ENCODE peak calls at places on chromosome 15, in eight cellular contexts. M is GM12864, E is left ventricle myocardium inferior, A is COR-L47, P is RWPE1, G is small intestine, X is frontal cortex, N is caudate nucleus. L is an unnamed sample.

GRCh38 chr15:88878720-88879184 is 16.6 kb downstream of the HAPLN3 start:
- DNase-seq in M (no peak), E (no peak), A (peak), P (peak), G (peak), X (no peak), N (no peak), L (peak)

GRCh38 chr15:78103406-78104118 is 11.2 kb downstream of the SH2D7 start:
- DNase-seq in M (peak), E (peak), A (no peak), P (no peak), G (peak), X (no peak), N (no peak), L (no peak)

GRCh38 chr15:33639968-33640367 is 328.3 kb upstream of the CHRM5 start:
- DNase-seq in M (no peak), E (no peak), A (peak), P (no peak), G (no peak), X (no peak), N (no peak), L (no peak)

GRCh38 chr15:57218826-57219576 is 157.3 kb upstream of the CGNL1 start:
- DNase-seq in M (no peak), E (no peak), A (peak), P (no peak), G (no peak), X (no peak), N (no peak), L (peak)

GRCh38 chr15:58014040-58014439 is 51.5 kb downstream of the ALDH1A2 start:
- DNase-seq in M (no peak), E (no peak), A (no peak), P (no peak), G (no peak), X (no peak), N (no peak), L (no peak)

GRCh38 chr15:66941231-66941711 is 124.1 kb upstream of the SMAD3 start:
- DNase-seq in M (no peak), E (no peak), A (no peak), P (no peak), G (no peak), X (no peak), N (no peak), L (no peak)

GRCh38 chr15:57146394-57147140 is 228.1 kb downstream of the TCF12 start:
- DNase-seq in M (peak), E (no peak), A (peak), P (peak), G (peak), X (no peak), N (no peak), L (peak)

GRCh38 chr15:63986185-63986680 is 60.1 kb downstream of the DAPK2 start:
- DNase-seq in M (no peak), E (no peak), A (no peak), P (no peak), G (no peak), X (no peak), N (no peak), L (no peak)

GRCh38 chr15:29090617-29091466 is 178.8 kb downstream of the NSMCE3 start:
- DNase-seq in M (no peak), E (no peak), A (peak), P (peak), G (no peak), X (no peak), N (peak), L (no peak)

GRCh38 chr15:77830041-77830440 is 197.3 kb upstream of the LINGO1 start:
- DNase-seq in M (no peak), E (no peak), A (no peak), P (no peak), G (no peak), X (no peak), N (no peak), L (peak)

GRCh38 chr15:49918106-49918505 is 200.9 kb downstream of the ATP8B4 start:
- DNase-seq in M (no peak), E (no peak), A (peak), P (no peak), G (peak), X (no peak), N (no peak), L (no peak)

GRCh38 chr15:73200339-73200738 is 148.1 kb downstream of the NEO1 start:
- DNase-seq in M (no peak), E (no peak), A (no peak), P (no peak), G (no peak), X (no peak), N (no peak), L (no peak)

GRCh38 chr15:60026555-60026954 is 22.4 kb downstream of the FOXB1 start:
- DNase-seq in M (no peak), E (no peak), A (no peak), P (no peak), G (no peak), X (no peak), N (no peak), L (no peak)

GRCh38 chr15:72146934-72147333 is 28.7 kb downstream of the SENP8 start:
- DNase-seq in M (no peak), E (no peak), A (no peak), P (no peak), G (no peak), X (no peak), N (no peak), L (no peak)

GRCh38 chr15:40307421-40308165 is at the start of gene PLCB2:
- DNase-seq in M (no peak), E (peak), A (peak), P (no peak), G (peak), X (no peak), N (no peak), L (no peak)

GRCh38 chr15:46677491-46677890 is 1039.8 kb upstream of the SEMA6D start:
- DNase-seq in M (no peak), E (no peak), A (no peak), P (no peak), G (no peak), X (no peak), N (no peak), L (no peak)

GRCh38 chr15:74307827-74308642 is 59.4 kb downstream of the CYP11A1 start:
- DNase-seq in M (no peak), E (no peak), A (peak), P (peak), G (peak), X (peak), N (peak), L (peak)

GRCh38 chr15:56765252-56765651 is 31.9 kb upstream of the ZNF280D start:
- DNase-seq in M (no peak), E (no peak), A (no peak), P (no peak), G (no peak), X (no peak), N (no peak), L (peak)

GRCh38 chr15:61598655-61599054 is 369.6 kb upstream of the RORA start:
- DNase-seq in M (no peak), E (no peak), A (no peak), P (no peak), G (no peak), X (no peak), N (no peak), L (no peak)

GRCh38 chr15:90300988-90301715 is 35.7 kb downstream of the NGRN start:
- DNase-seq in M (peak), E (peak), A (peak), P (peak), G (peak), X (no peak), N (peak), L (peak)

GRCh38 chr15:45855907-45856579 is 221.2 kb downstream of the SQOR start:
- DNase-seq in M (no peak), E (no peak), A (no peak), P (peak), G (no peak), X (no peak), N (no peak), L (no peak)

GRCh38 chr15:91852741-91853500 is 587 bp upstream of the SLCO3A1 start:
- DNase-seq in M (no peak), E (peak), A (peak), P (peak), G (peak), X (peak), N (peak), L (peak)

GRCh38 chr15:69044899-69045298 is 30.4 kb downstream of the NOX5 start:
- DNase-seq in M (no peak), E (no peak), A (no peak), P (peak), G (no peak), X (no peak), N (no peak), L (peak)

GRCh38 chr15:35427091-35427490 is 118.9 kb downstream of the DPH6 start:
- DNase-seq in M (no peak), E (no peak), A (no peak), P (peak), G (no peak), X (no peak), N (no peak), L (peak)

GRCh38 chr15:98955331-98955730 is 52.3 kb downstream of the PGPEP1L start:
- DNase-seq in M (no peak), E (peak), A (no peak), P (no peak), G (no peak), X (peak), N (peak), L (no peak)

GRCh38 chr15:33083232-33084006 is 111.1 kb downstream of the FMN1 start:
- DNase-seq in M (no peak), E (no peak), A (no peak), P (no peak), G (no peak), X (no peak), N (no peak), L (peak)

GRCh38 chr15:64599716-64600115 is 139.3 kb downstream of the ZNF609 start:
- DNase-seq in M (no peak), E (no peak), A (no peak), P (peak), G (no peak), X (no peak), N (no peak), L (no peak)

GRCh38 chr15:60328852-60329443 is 68.8 kb downstream of the ANXA2 start:
- DNase-seq in M (no peak), E (no peak), A (no peak), P (no peak), G (no peak), X (no peak), N (no peak), L (no peak)

GRCh38 chr15:56207711-56208110 is 36.0 kb downstream of the RFX7 start:
- DNase-seq in M (peak), E (no peak), A (no peak), P (no peak), G (no peak), X (no peak), N (no peak), L (peak)

GRCh38 chr15:66641485-66642313 is 60.3 kb upstream of the SMAD6 start:
- DNase-seq in M (no peak), E (no peak), A (no peak), P (no peak), G (peak), X (no peak), N (no peak), L (no peak)

GRCh38 chr15:63923993-63924950 is 90.5 kb upstream of the HERC1 start:
- DNase-seq in M (no peak), E (no peak), A (no peak), P (no peak), G (no peak), X (no peak), N (no peak), L (peak)

GRCh38 chr15:25862087-25862468 is 1.0 kb downstream of the ATP10A start:
- DNase-seq in M (no peak), E (no peak), A (no peak), P (no peak), G (no peak), X (no peak), N (no peak), L (peak)

GRCh38 chr15:58980351-58980939 is 7.0 kb upstream of the RNF111 start:
- DNase-seq in M (peak), E (no peak), A (peak), P (peak), G (peak), X (no peak), N (no peak), L (peak)

GRCh38 chr15:74529911-74530310 is 11.1 kb upstream of the ARID3B start:
- DNase-seq in M (no peak), E (no peak), A (no peak), P (no peak), G (no peak), X (no peak), N (no peak), L (peak)

GRCh38 chr15:101320501-101321052 is 25.5 kb upstream of the SNRPA1 start:
- DNase-seq in M (no peak), E (peak), A (no peak), P (no peak), G (peak), X (no peak), N (no peak), L (peak)

GRCh38 chr15:95105229-95105628 is 873.9 kb downstream of the MCTP2 start:
- DNase-seq in M (no peak), E (no peak), A (no peak), P (no peak), G (no peak), X (no peak), N (no peak), L (peak)

GRCh38 chr15:87752250-87752951 is 504.1 kb downstream of the NTRK3 start:
- DNase-seq in M (no peak), E (no peak), A (no peak), P (peak), G (no peak), X (no peak), N (no peak), L (peak)

GRCh38 chr15:42155546-42156265 is 730 bp downstream of the PLA2G4F start:
- DNase-seq in M (no peak), E (no peak), A (no peak), P (no peak), G (peak), X (no peak), N (no peak), L (peak)

GRCh38 chr15:88125578-88125977 is 131.0 kb downstream of the NTRK3 start:
- DNase-seq in M (no peak), E (no peak), A (no peak), P (no peak), G (no peak), X (no peak), N (no peak), L (no peak)

GRCh38 chr15:42736178-42736792 is 643 bp downstream of the CDAN1 start:
- DNase-seq in M (no peak), E (no peak), A (no peak), P (peak), G (no peak), X (peak), N (no peak), L (no peak)

L was measured in LHCN-M2.